ENCODE peak calls at places on chromosomes 4 and X, in six cellular contexts. T is Jurkat, Clone E6-1; I is stimulated activated CD8-positive, alpha-beta memory T cell treated with anti-CD3 and anti-CD28 coated beads, Interleukin-2, amount 100 ng/mL, for 48 hours; C is CD4-positive, alpha-beta T cell; O is Calu3; J is HFF-Myc. Q is an unnamed sample.

GRCh38 chr4:8383451-8384160 is 56.9 kb downstream of the ACOX3 start:
- DNase-seq in T (no peak), I (no peak), C (no peak), O (no peak), J (no peak), Q (no peak)

GRCh38 chr4:120718979-120719566 is 203.5 kb downstream of the PRDM5 start:
- DNase-seq in T (peak), I (no peak), C (no peak), O (peak), J (no peak), Q (no peak)

GRCh38 chr4:40621592-40622512 is 7.8 kb downstream of the RBM47 start:
- DNase-seq in T (peak), I (no peak), C (no peak), O (peak), J (peak), Q (no peak)

GRCh38 chr4:88533937-88534750 is 10.6 kb upstream of the PYURF start:
- DNase-seq in T (no peak), I (no peak), C (no peak), O (no peak), J (peak), Q (peak)

GRCh38 chr4:99847362-99847976 is 30.8 kb downstream of the DAPP1 start:
- DNase-seq in T (no peak), I (no peak), C (no peak), O (no peak), J (no peak), Q (no peak)

GRCh38 chr4:73341454-73341853 is 62.6 kb upstream of the ALB start:
- DNase-seq in T (peak), I (no peak), C (no peak), O (peak), J (peak), Q (no peak)

GRCh38 chrX:115579786-115580294 is 18.9 kb downstream of the PLS3 start:
- DNase-seq in T (no peak), I (no peak), C (no peak), O (no peak), J (no peak), Q (no peak)

GRCh38 chrX:31353095-31353494 is 281.3 kb upstream of the FTHL17 start:
- DNase-seq in T (no peak), I (no peak), C (no peak), O (peak), J (peak), Q (no peak)

GRCh38 chr4:47213539-47213938 is 182.2 kb downstream of the GABRB1 start:
- DNase-seq in T (no peak), I (no peak), C (no peak), O (no peak), J (no peak), Q (no peak)

GRCh38 chrX:70476934-70477733 is 32.5 kb downstream of the DLG3 start:
- DNase-seq in T (no peak), I (no peak), C (no peak), O (peak), J (peak), Q (no peak)

GRCh38 chr4:141131738-141132688 is 1.3 kb downstream of the RNF150 start:
- DNase-seq in T (no peak), I (no peak), C (no peak), O (no peak), J (no peak), Q (no peak)

GRCh38 chrX:19824603-19825002 is 62.8 kb downstream of the SH3KBP1 start:
- DNase-seq in T (peak), I (no peak), C (no peak), O (no peak), J (no peak), Q (no peak)

GRCh38 chrX:68998716-68999115 is 166.5 kb downstream of the PJA1 start:
- DNase-seq in T (no peak), I (no peak), C (no peak), O (no peak), J (no peak), Q (no peak)

GRCh38 chrX:74535211-74535621 is 79.2 kb downstream of the RLIM start:
- DNase-seq in T (peak), I (no peak), C (no peak), O (no peak), J (peak), Q (no peak)

GRCh38 chr4:157075811-157076577 is at the start of gene GLRB:
- DNase-seq in T (no peak), I (no peak), C (no peak), O (peak), J (no peak), Q (no peak)

GRCh38 chrX:70016513-70016912 is 33.2 kb downstream of the AWAT2 start:
- DNase-seq in T (no peak), I (no peak), C (no peak), O (no peak), J (no peak), Q (no peak)

GRCh38 chr4:161714022-161714751 is 449.6 kb downstream of the FSTL5 start:
- DNase-seq in T (no peak), I (no peak), C (no peak), O (no peak), J (peak), Q (peak)

GRCh38 chr4:15007201-15007600 is 4.9 kb downstream of the CPEB2 start:
- DNase-seq in T (no peak), I (no peak), C (no peak), O (no peak), J (no peak), Q (no peak)

GRCh38 chr4:82905205-82905604 is 4.7 kb downstream of the THAP9 start:
- DNase-seq in T (peak), I (no peak), C (no peak), O (no peak), J (no peak), Q (no peak)

GRCh38 chr4:42570221-42570620 is 86.7 kb downstream of the ATP8A1 start:
- DNase-seq in T (no peak), I (no peak), C (no peak), O (no peak), J (no peak), Q (no peak)